ENCODE peak calls at places on chromosomes 13 and 19, in eight cellular contexts. S is C1 segment of cervical spinal cord; C is activated T-cell treated with anti-CD3 and anti-CD28 coated beads, Interleukin-2, amount 50 U/mL, for 72 hours; E is left ventricle myocardium superior; O is effector CD4-positive, alpha-beta T cell; X is fibroblast of the aortic adventitia; B is foreskin fibroblast; A is mammary epithelial cell. Y is an unnamed sample.

GRCh38 chr19:46574533-46574932 is 26.6 kb upstream of the CALM3 start:
- DNase-seq in S (no peak), C (peak; percentile 31), E (no peak), O (peak; percentile 6), X (peak; percentile 15), B (no peak), A (no peak), Y (no peak)

GRCh38 chr13:94063096-94063495 is 416.4 kb downstream of the DCT start:
- DNase-seq in S (no peak), C (no peak), E (no peak), O (no peak), X (peak; percentile 53), B (peak; percentile 63), A (no peak), Y (no peak)

GRCh38 chr13:103288114-103288513 is 221.9 kb upstream of the SLC10A2 start:
- DNase-seq in S (no peak), C (no peak), E (no peak), O (no peak), X (no peak), B (no peak), A (no peak), Y (peak; percentile 48)

GRCh38 chr13:24261566-24261965 is 47.8 kb upstream of the C1QTNF9 start:
- DNase-seq in S (no peak), C (peak; percentile 28), E (no peak), O (no peak), X (no peak), B (no peak), A (no peak), Y (no peak)

GRCh38 chr19:8324186-8325050 is 3.1 kb downstream of the RPS28 start:
- DNase-seq in S (no peak), C (no peak), E (peak; percentile 51), O (no peak), X (no peak), B (no peak), A (no peak), Y (peak; percentile 40)

GRCh38 chr13:48938308-48938943 is 37.3 kb upstream of the FNDC3A start:
- DNase-seq in S (no peak), C (no peak), E (no peak), O (no peak), X (no peak), B (no peak), A (no peak), Y (no peak)

GRCh38 chr19:4284974-4285373 is 5.9 kb downstream of the SHD start:
- DNase-seq in S (no peak), C (no peak), E (no peak), O (no peak), X (no peak), B (no peak), A (no peak), Y (no peak)

GRCh38 chr13:113064534-113065405 is 40.8 kb upstream of the F7 start:
- DNase-seq in S (no peak), C (no peak), E (peak; percentile 20), O (no peak), X (peak; percentile 92), B (no peak), A (peak; percentile 8), Y (peak; percentile 18)

GRCh38 chr19:49692102-49692599 is 1.2 kb downstream of the CPT1C start:
- DNase-seq in S (no peak), C (no peak), E (no peak), O (no peak), X (no peak), B (no peak), A (no peak), Y (no peak)

GRCh38 chr19:11420429-11420893 is 1.3 kb upstream of the RGL3 start:
- DNase-seq in S (peak; percentile 18), C (no peak), E (peak; percentile 84), O (no peak), X (peak; percentile 27), B (peak; percentile 18), A (no peak), Y (peak; percentile 86)

GRCh38 chr19:41623360-41623759 is 3.5 kb downstream of the CEACAM4 start:
- DNase-seq in S (no peak), C (no peak), E (no peak), O (no peak), X (no peak), B (no peak), A (no peak), Y (no peak)

GRCh38 chr13:35851238-35851814 is 279.9 kb downstream of the DCLK1 start:
- DNase-seq in S (no peak), C (no peak), E (no peak), O (no peak), X (no peak), B (no peak), A (no peak), Y (no peak)

GRCh38 chr13:68667863-68668262 is 1437.7 kb upstream of the PCDH9 start:
- DNase-seq in S (no peak), C (no peak), E (no peak), O (no peak), X (no peak), B (no peak), A (no peak), Y (no peak)

GRCh38 chr13:49292742-49293498 is 45.2 kb downstream of the CDADC1 start:
- DNase-seq in S (peak; percentile 80), C (peak; percentile 42), E (peak; percentile 65), O (no peak), X (peak; percentile 84), B (peak; percentile 46), A (no peak), Y (peak; percentile 75)

GRCh38 chr19:35266904-35267817 is 1.6 kb upstream of the USF2 start:
- DNase-seq in S (peak; percentile 63), C (peak; percentile 57), E (peak; percentile 79), O (no peak), X (no peak), B (peak; percentile 24), A (no peak), Y (peak; percentile 65)

GRCh38 chr19:588093-588742 is 1.5 kb upstream of the HCN2 start:
- DNase-seq in S (peak; percentile 94), C (peak; percentile 77), E (peak; percentile 87), O (peak; percentile 44), X (peak; percentile 59), B (peak; percentile 82), A (peak; percentile 75), Y (peak; percentile 77)

GRCh38 chr13:29679357-29680050 is 84.0 kb upstream of the SLC7A1 start:
- DNase-seq in S (no peak), C (no peak), E (peak; percentile 59), O (no peak), X (no peak), B (no peak), A (no peak), Y (peak; percentile 68)

GRCh38 chr13:97567510-97568243 is 133.7 kb downstream of the RAP2A start:
- DNase-seq in S (no peak), C (no peak), E (no peak), O (no peak), X (peak; percentile 22), B (no peak), A (peak; percentile 61), Y (no peak)

GRCh38 chr19:3109491-3109890 is 15.3 kb downstream of the GNA11 start:
- DNase-seq in S (no peak), C (no peak), E (no peak), O (no peak), X (no peak), B (no peak), A (no peak), Y (no peak)

GRCh38 chr19:35033067-35034004 is 3.1 kb downstream of the SCN1B start:
- DNase-seq in S (no peak), C (no peak), E (no peak), O (no peak), X (no peak), B (no peak), A (no peak), Y (no peak)

GRCh38 chr13:76822691-76823267 is 63.4 kb downstream of the KCTD12 start:
- DNase-seq in S (no peak), C (no peak), E (no peak), O (no peak), X (peak; percentile 81), B (no peak), A (peak; percentile 46), Y (no peak)

GRCh38 chr19:34393629-34394028 is 10.6 kb upstream of the PDCD2L start:
- DNase-seq in S (no peak), C (no peak), E (no peak), O (no peak), X (no peak), B (no peak), A (no peak), Y (no peak)

GRCh38 chr19:410243-410781 is 1.4 kb upstream of the C2CD4C start:
- DNase-seq in S (no peak), C (no peak), E (no peak), O (no peak), X (no peak), B (no peak), A (no peak), Y (peak; percentile 21)

GRCh38 chr19:31149306-31149975 is 199.8 kb downstream of the TSHZ3 start:
- DNase-seq in S (no peak), C (no peak), E (no peak), O (no peak), X (no peak), B (no peak), A (no peak), Y (no peak)

GRCh38 chr19:33767898-33768413 is 28.7 kb upstream of the KCTD15 start:
- DNase-seq in S (no peak), C (peak; percentile 21), E (no peak), O (no peak), X (peak; percentile 10), B (no peak), A (no peak), Y (no peak)

GRCh38 chr19:4359627-4360000 is 16.3 kb downstream of the MPND start:
- DNase-seq in S (no peak), C (no peak), E (no peak), O (no peak), X (no peak), B (no peak), A (no peak), Y (no peak)

GRCh38 chr13:113647351-113648217 is 10.4 kb downstream of the ATP4B start:
- DNase-seq in S (peak; percentile 86), C (no peak), E (peak; percentile 94), O (no peak), X (peak; percentile 51), B (peak; percentile 67), A (peak; percentile 59), Y (peak; percentile 89)

GRCh38 chr19:6235031-6235951 is 44.5 kb downstream of the MLLT1 start:
- DNase-seq in S (no peak), C (no peak), E (no peak), O (no peak), X (no peak), B (no peak), A (no peak), Y (no peak)

GRCh38 chr19:8478605-8479004 is 23.8 kb downstream of the PRAM1 start:
- DNase-seq in S (no peak), C (no peak), E (no peak), O (no peak), X (no peak), B (no peak), A (no peak), Y (no peak)